ENCODE peak calls at places on chromosomes 6 and 20, in six cellular contexts. R is IMR-90; W is cardiac septum; K is stimulated activated CD8-positive, alpha-beta memory T cell treated with anti-CD3 and anti-CD28 coated beads, Interleukin-15, amount 100 ng/mL, for 24 hours; G is HEK293T; A is HAP-1. I is an unnamed sample.

GRCh38 chr20:17835941-17836861 is 132.4 kb downstream of the SNX5 start:
- DNase-seq in R (peak), W (peak), K (no peak), G (no peak), A (no peak), I (peak)

GRCh38 chr6:84953401-84953800 is 189.0 kb upstream of the TBX18 start:
- DNase-seq in R (no peak), W (no peak), K (no peak), G (no peak), A (no peak), I (peak)

GRCh38 chr6:38508894-38509293 is 130.8 kb downstream of the BTBD9 start:
- DNase-seq in R (peak), W (no peak), K (no peak), G (no peak), A (no peak), I (peak)

GRCh38 chr20:58511364-58511763 is 3.8 kb downstream of the APCDD1L start:
- DNase-seq in R (peak), W (no peak), K (no peak), G (no peak), A (no peak), I (peak)

GRCh38 chr20:1150218-1150617 is 31.8 kb downstream of the PSMF1 start:
- DNase-seq in R (peak), W (no peak), K (no peak), G (no peak), A (no peak), I (peak)

GRCh38 chr20:2387180-2387577 is 6.5 kb downstream of the TGM6 start:
- DNase-seq in R (peak), W (no peak), K (peak), G (peak), A (no peak), I (peak)

GRCh38 chr20:42259389-42259788 is 641.2 kb upstream of the CHD6 start:
- DNase-seq in R (no peak), W (no peak), K (no peak), G (no peak), A (no peak), I (no peak)

GRCh38 chr20:64138276-64138815 is 25.9 kb upstream of the MYT1 start:
- DNase-seq in R (no peak), W (peak), K (no peak), G (no peak), A (no peak), I (no peak)

GRCh38 chr6:128256100-128256499 is 264.3 kb downstream of the PTPRK start:
- DNase-seq in R (no peak), W (no peak), K (no peak), G (no peak), A (no peak), I (no peak)

GRCh38 chr6:51214442-51214841 is 395.8 kb downstream of the TFAP2B start:
- DNase-seq in R (no peak), W (no peak), K (no peak), G (no peak), A (no peak), I (no peak)

GRCh38 chr20:33945391-33946079 is 48.2 kb upstream of the RALY start:
- DNase-seq in R (peak), W (no peak), K (no peak), G (no peak), A (no peak), I (peak)

GRCh38 chr6:159842035-159842434 is 42.0 kb downstream of the PNLDC1 start:
- DNase-seq in R (no peak), W (no peak), K (no peak), G (no peak), A (no peak), I (peak)

GRCh38 chr20:63163171-63163570 is 52.8 kb downstream of the YTHDF1 start:
- DNase-seq in R (no peak), W (no peak), K (no peak), G (no peak), A (no peak), I (no peak)

I was measured in GM23248.